ENCODE peak calls at places on chromosomes 2 and 18, in ten cellular contexts. J is epithelial cell of proximal tubule; P is upper lobe of right lung; X is GM06990; H is activated CD4-positive, CD25-positive, alpha-beta regulatory T cell treated with anti-CD3 and anti-CD28 coated beads, Interleukin-2, amount 50 U/mL, for 72 hours; I is C1 segment of cervical spinal cord; A is endodermal cell; T is H9; M is pons; Q is stimulated activated CD4-positive, alpha-beta T cell treated with anti-CD3 and anti-CD28 coated beads, Interleukin-15, amount 100 ng/mL, for 24 hours. V is an unnamed sample.

GRCh38 chr2:27308359-27308875 is at the start of gene UCN:
- DNase-seq in J (no peak), P (no peak), X (no peak), H (no peak), I (no peak), A (peak), T (peak), M (no peak), Q (peak), V (no peak)

GRCh38 chr2:46866770-46867246 is 48.8 kb downstream of the MCFD2 start:
- DNase-seq in J (no peak), P (no peak), X (no peak), H (no peak), I (no peak), A (no peak), T (no peak), M (no peak), Q (no peak), V (no peak)

GRCh38 chr2:239309398-239310245 is 91.2 kb downstream of the HDAC4 start:
- DNase-seq in J (no peak), P (peak), X (no peak), H (peak), I (no peak), A (peak), T (peak), M (no peak), Q (no peak), V (no peak)

GRCh38 chr2:239236043-239236807 is 164.6 kb downstream of the HDAC4 start:
- DNase-seq in J (no peak), P (no peak), X (no peak), H (no peak), I (no peak), A (no peak), T (no peak), M (no peak), Q (no peak), V (no peak)

GRCh38 chr2:129191530-129191929 is 787.9 kb upstream of the RAB6C start:
- DNase-seq in J (no peak), P (no peak), X (no peak), H (no peak), I (no peak), A (peak), T (peak), M (no peak), Q (no peak), V (peak)

GRCh38 chr2:235868224-235868623 is 300.0 kb downstream of the GBX2 start:
- DNase-seq in J (no peak), P (no peak), X (no peak), H (no peak), I (no peak), A (no peak), T (no peak), M (no peak), Q (no peak), V (no peak)

GRCh38 chr2:127917916-127918315 is 32.2 kb upstream of the AMMECR1L start:
- DNase-seq in J (no peak), P (no peak), X (no peak), H (no peak), I (no peak), A (no peak), T (no peak), M (no peak), Q (no peak), V (no peak)

GRCh38 chr18:14912967-14913366 is 165.0 kb downstream of the ANKRD30B start:
- DNase-seq in J (no peak), P (no peak), X (no peak), H (no peak), I (no peak), A (no peak), T (no peak), M (no peak), Q (no peak), V (no peak)

GRCh38 chr18:23825978-23826405 is 136.7 kb downstream of the LAMA3 start:
- DNase-seq in J (peak), P (no peak), X (no peak), H (no peak), I (no peak), A (no peak), T (no peak), M (peak), Q (peak), V (no peak)

GRCh38 chr2:171405546-171405945 is 28.2 kb downstream of the METTL8 start:
- DNase-seq in J (no peak), P (no peak), X (no peak), H (no peak), I (no peak), A (no peak), T (no peak), M (no peak), Q (no peak), V (no peak)

GRCh38 chr2:127220102-127220806 is at the start of gene CYP27C1:
- DNase-seq in J (no peak), P (no peak), X (no peak), H (no peak), I (no peak), A (peak), T (peak), M (no peak), Q (peak), V (no peak)

GRCh38 chr2:120765031-120765910 is 29.6 kb downstream of the GLI2 start:
- DNase-seq in J (no peak), P (peak), X (no peak), H (no peak), I (no peak), A (peak), T (peak), M (no peak), Q (no peak), V (no peak)

GRCh38 chr2:96949153-96949520 is 37.2 kb downstream of the FAM178B start:
- DNase-seq in J (no peak), P (no peak), X (no peak), H (no peak), I (no peak), A (no peak), T (no peak), M (no peak), Q (no peak), V (no peak)

GRCh38 chr18:43596106-43596712 is 318.9 kb upstream of the SYT4 start:
- DNase-seq in J (no peak), P (no peak), X (no peak), H (no peak), I (no peak), A (no peak), T (no peak), M (peak), Q (no peak), V (no peak)

GRCh38 chr2:80591233-80591632 is 286.7 kb upstream of the LRRTM1 start:
- DNase-seq in J (no peak), P (no peak), X (no peak), H (no peak), I (no peak), A (no peak), T (no peak), M (no peak), Q (no peak), V (no peak)

GRCh38 chr2:23603156-23603555 is 218.2 kb downstream of the KLHL29 start:
- DNase-seq in J (no peak), P (no peak), X (no peak), H (no peak), I (no peak), A (no peak), T (no peak), M (no peak), Q (no peak), V (no peak)

GRCh38 chr18:73235491-73235890 is 367.7 kb upstream of the NETO1 start:
- DNase-seq in J (peak), P (no peak), X (no peak), H (no peak), I (no peak), A (no peak), T (no peak), M (no peak), Q (no peak), V (no peak)

GRCh38 chr18:25181993-25182392 is 170.0 kb downstream of the ZNF521 start:
- DNase-seq in J (no peak), P (no peak), X (no peak), H (no peak), I (no peak), A (no peak), T (no peak), M (no peak), Q (no peak), V (no peak)

GRCh38 chr2:100802076-100802475 is 17.9 kb upstream of the NPAS2 start:
- DNase-seq in J (no peak), P (no peak), X (no peak), H (no peak), I (no peak), A (no peak), T (no peak), M (no peak), Q (no peak), V (no peak)

GRCh38 chr2:24164416-24164973 is 10.4 kb upstream of the FAM228A start:
- DNase-seq in J (no peak), P (peak), X (peak), H (peak), I (no peak), A (peak), T (peak), M (peak), Q (peak), V (no peak)

V was measured in iPS DF 19.7.